ENCODE peak calls at places on chromosomes 4 and X, in eight cellular contexts. E is astrocyte of the spinal cord, D is NB4, F is fibroblast of pulmonary artery, W is thyroid gland, L is sigmoid colon, M is AG04450, P is right atrium auricular region. T is an unnamed sample.

GRCh38 chrX:101208152-101208905 is 11.3 kb upstream of the DRP2 start:
- DNase-seq in E (peak), D (no peak), F (peak), W (peak), L (no peak), M (no peak), P (no peak), T (no peak)

GRCh38 chr4:120144634-120145033 is 78.0 kb upstream of the MAD2L1 start:
- DNase-seq in E (no peak), D (no peak), F (no peak), W (no peak), L (no peak), M (no peak), P (no peak), T (no peak)

GRCh38 chr4:89001647-89002518 is 55.1 kb downstream of the FAM13A start:
- DNase-seq in E (no peak), D (no peak), F (no peak), W (no peak), L (no peak), M (no peak), P (no peak), T (no peak)

GRCh38 chrX:10199212-10199611 is 42.4 kb downstream of the CLCN4 start:
- DNase-seq in E (no peak), D (peak), F (peak), W (peak), L (peak), M (no peak), P (no peak), T (no peak)

GRCh38 chrX:30741545-30741944 is 88.3 kb downstream of the GK start:
- DNase-seq in E (no peak), D (no peak), F (no peak), W (no peak), L (no peak), M (no peak), P (no peak), T (no peak)

GRCh38 chr4:59818656-59819055 is 1381.5 kb upstream of the ADGRL3 start:
- DNase-seq in E (peak), D (peak), F (no peak), W (no peak), L (no peak), M (no peak), P (no peak), T (no peak)

GRCh38 chr4:104524026-104524425 is 29.3 kb upstream of the CXXC4 start:
- DNase-seq in E (no peak), D (no peak), F (no peak), W (no peak), L (no peak), M (no peak), P (no peak), T (no peak)

GRCh38 chr4:141248029-141248428 is 27.3 kb downstream of the ZNF330 start:
- DNase-seq in E (peak), D (peak), F (peak), W (peak), L (no peak), M (peak), P (no peak), T (no peak)

GRCh38 chr4:154687840-154688239 is 56.0 kb upstream of the LRAT start:
- DNase-seq in E (no peak), D (no peak), F (no peak), W (no peak), L (no peak), M (no peak), P (no peak), T (no peak)

GRCh38 chrX:112834016-112834855 is 6.4 kb downstream of the AMOT start:
- DNase-seq in E (peak), D (no peak), F (peak), W (no peak), L (no peak), M (peak), P (no peak), T (no peak)

GRCh38 chrX:42176790-42177189 is 253.4 kb upstream of the CASK start:
- DNase-seq in E (no peak), D (no peak), F (no peak), W (no peak), L (no peak), M (no peak), P (no peak), T (no peak)

GRCh38 chr4:87506974-87507701 is 22.0 kb downstream of the SPARCL1 start:
- DNase-seq in E (peak), D (no peak), F (peak), W (no peak), L (no peak), M (peak), P (no peak), T (no peak)

GRCh38 chr4:118834960-118835895 is 698 bp downstream of the SEC24D start:
- DNase-seq in E (peak), D (peak), F (peak), W (peak), L (peak), M (peak), P (peak), T (peak)

GRCh38 chr4:185997287-185997686 is 71.7 kb upstream of the TLR3 start:
- DNase-seq in E (no peak), D (no peak), F (no peak), W (no peak), L (no peak), M (no peak), P (no peak), T (no peak)

GRCh38 chr4:157115613-157116340 is 39.8 kb downstream of the GLRB start:
- DNase-seq in E (peak), D (no peak), F (peak), W (no peak), L (no peak), M (no peak), P (no peak), T (no peak)

GRCh38 chr4:173057906-173058305 is 110.7 kb upstream of the GALNT7 start:
- DNase-seq in E (peak), D (no peak), F (peak), W (no peak), L (no peak), M (no peak), P (no peak), T (no peak)

GRCh38 chr4:2059726-2060577 is 825 bp downstream of the NAT8L start:
- DNase-seq in E (no peak), D (peak), F (no peak), W (peak), L (no peak), M (no peak), P (no peak), T (no peak)

GRCh38 chrX:130975947-130976346 is 72.9 kb upstream of the ENOX2 start:
- DNase-seq in E (peak), D (peak), F (peak), W (peak), L (no peak), M (peak), P (no peak), T (no peak)

GRCh38 chrX:33001107-33001506 is 210.2 kb downstream of the DMD start:
- DNase-seq in E (no peak), D (no peak), F (no peak), W (no peak), L (no peak), M (no peak), P (no peak), T (no peak)

GRCh38 chr4:15707363-15707715 is 4.5 kb downstream of the BST1 start:
- DNase-seq in E (no peak), D (no peak), F (no peak), W (no peak), L (no peak), M (no peak), P (no peak), T (no peak)

GRCh38 chrX:19514791-19515614 is at the start of gene MAP3K15:
- DNase-seq in E (no peak), D (peak), F (no peak), W (peak), L (no peak), M (no peak), P (no peak), T (no peak)

GRCh38 chrX:153681175-153681574 is 6.6 kb upstream of the SLC6A8 start:
- DNase-seq in E (no peak), D (no peak), F (no peak), W (no peak), L (peak), M (no peak), P (no peak), T (no peak)

GRCh38 chr4:85399270-85399669 is 75.7 kb upstream of the ARHGAP24 start:
- DNase-seq in E (peak), D (no peak), F (no peak), W (no peak), L (no peak), M (no peak), P (no peak), T (no peak)

GRCh38 chr4:156298230-156298629 is 344.6 kb upstream of the CTSO start:
- DNase-seq in E (peak), D (no peak), F (peak), W (no peak), L (peak), M (peak), P (no peak), T (no peak)

GRCh38 chrX:9341305-9342201 is 123.3 kb upstream of the TBL1X start:
- DNase-seq in E (peak), D (peak), F (peak), W (peak), L (peak), M (no peak), P (peak), T (no peak)

GRCh38 chr4:172786039-172786792 is 382.4 kb upstream of the GALNT7 start:
- DNase-seq in E (peak), D (no peak), F (peak), W (peak), L (no peak), M (no peak), P (no peak), T (no peak)

GRCh38 chr4:80189956-80190671 is 7.2 kb upstream of the PRDM8 start:
- DNase-seq in E (no peak), D (no peak), F (peak), W (no peak), L (no peak), M (no peak), P (no peak), T (no peak)

GRCh38 chrX:13898084-13898483 is 81.2 kb upstream of the GPM6B start:
- DNase-seq in E (no peak), D (peak), F (no peak), W (no peak), L (no peak), M (no peak), P (no peak), T (peak)
- TF ChIP-seq CTCF in E (no peak), D (peak), F (peak), W (no peak), L (no peak), M (peak), P (no peak), T (peak)

DNA sequence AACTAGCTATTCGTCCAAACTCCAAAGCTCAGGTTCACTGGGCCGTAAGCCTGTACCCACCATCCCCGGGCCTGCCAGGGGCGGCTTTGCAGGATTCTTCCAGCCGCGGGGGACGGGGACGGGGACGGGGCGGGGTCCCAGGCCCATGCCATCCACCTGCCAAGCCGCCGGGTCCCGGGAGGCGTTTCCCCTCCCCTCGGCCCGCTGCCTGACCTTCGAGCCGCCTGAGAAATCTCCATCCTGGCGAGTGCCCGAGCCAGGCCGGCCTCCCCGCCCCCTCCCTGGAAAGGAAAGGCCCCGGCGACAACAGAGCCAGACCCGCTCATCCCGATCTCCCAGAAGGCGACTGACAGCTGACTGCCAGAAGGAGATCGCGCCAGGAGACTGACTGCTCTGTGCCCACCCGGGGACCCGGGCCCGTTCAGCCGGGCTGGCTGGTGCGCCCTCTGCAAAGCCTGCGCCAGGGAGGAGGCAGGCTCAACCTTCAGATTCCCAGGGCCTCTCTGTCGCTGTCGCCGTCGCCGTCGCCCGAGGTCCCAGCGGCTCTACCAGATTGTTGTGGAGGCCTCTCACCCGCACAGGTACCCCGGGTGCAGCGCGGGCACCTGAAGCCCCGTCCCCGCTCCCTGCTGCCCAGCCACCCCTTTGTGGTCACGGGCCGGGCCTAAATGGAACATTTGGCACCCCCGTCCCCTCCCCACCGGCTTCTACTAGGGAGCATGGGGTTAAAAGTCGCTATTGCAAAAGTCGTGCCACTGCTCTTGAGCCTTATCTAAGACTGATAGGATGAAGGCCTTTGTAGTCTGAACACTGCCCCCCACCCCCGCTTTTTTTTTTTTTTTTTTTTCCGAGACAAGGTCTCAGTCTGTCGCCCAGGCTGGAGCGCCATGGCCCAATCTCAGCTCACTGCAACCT is at the start of gene RGN:
- DNase-seq in E (no peak), D (no peak), F (no peak), W (peak), L (no peak), M (no peak), P (no peak), T (no peak)
- H3K4me3 ChIP-seq in E (peak), D (no peak), F (peak), W (peak), L (peak), M (peak), P (peak), T (peak)

GRCh38 chrX:15930585-15930984 is 76.0 kb upstream of the AP1S2 start:
- DNase-seq in E (peak), D (peak), F (peak), W (no peak), L (no peak), M (peak), P (no peak), T (no peak)
- TF ChIP-seq CTCF in E (peak), D (no peak), F (peak), W (no peak), L (no peak), M (peak), P (no peak), T (no peak)

DNA sequence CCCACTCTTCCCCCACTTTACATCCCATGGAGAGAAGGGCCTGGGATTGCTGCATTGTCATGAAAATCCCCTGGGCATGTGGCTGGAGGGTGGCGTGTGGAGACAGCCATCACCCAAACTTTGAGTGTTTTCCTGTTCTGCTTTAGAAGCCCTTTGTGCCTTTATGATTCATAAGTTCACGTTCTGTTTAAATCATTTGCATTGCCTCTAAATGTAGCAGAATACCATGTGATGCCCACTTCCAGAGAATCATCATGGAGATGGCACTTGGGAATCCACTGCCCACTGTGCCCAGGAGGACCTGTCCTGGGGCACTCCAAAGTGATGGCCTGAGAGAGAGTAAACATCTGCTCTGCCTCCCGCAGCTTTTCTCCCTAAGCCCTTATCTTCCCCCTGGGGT is 52.8 kb downstream of the MED28 start:
- DNase-seq in E (no peak), D (no peak), F (no peak), W (no peak), L (no peak), M (no peak), P (no peak), T (no peak)
- H3K4me3 ChIP-seq in E (no peak), D (no peak), F (no peak), W (no peak), L (no peak), M (no peak), P (no peak), T (no peak)

DNA sequence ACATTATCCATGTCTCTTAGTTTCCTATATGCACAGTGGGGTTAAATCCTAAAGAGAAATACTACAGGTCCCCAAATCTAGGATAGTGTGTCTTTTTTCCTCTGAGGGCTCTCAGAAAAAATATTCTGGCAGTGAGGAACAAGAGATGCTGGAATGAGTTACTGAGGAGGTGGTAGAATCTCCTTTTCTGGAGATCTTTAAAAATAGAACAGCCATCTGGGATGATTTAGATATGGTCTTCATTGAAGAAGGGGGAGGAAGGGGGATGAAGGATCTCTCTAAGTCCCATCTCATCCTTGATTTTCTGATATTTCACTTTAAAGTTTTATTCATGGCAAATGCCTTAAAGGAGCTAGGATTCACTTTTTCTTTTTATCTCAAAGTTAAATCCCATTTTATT is 235.0 kb downstream of the MAML3 start:
- DNase-seq in E (no peak), D (no peak), F (no peak), W (no peak), L (no peak), M (no peak), P (no peak), T (no peak)
- TF ChIP-seq CTCF in E (no peak), D (no peak), F (no peak), W (no peak), L (no peak), M (no peak), P (no peak), T (no peak)

GRCh38 chr4:143348233-143349077 is 11.8 kb downstream of the GAB1 start:
- DNase-seq in E (no peak), D (no peak), F (no peak), W (no peak), L (no peak), M (no peak), P (no peak), T (no peak)

GRCh38 chr4:143352052-143352451 is 15.4 kb downstream of the GAB1 start:
- DNase-seq in E (peak), D (no peak), F (peak), W (no peak), L (no peak), M (no peak), P (no peak), T (no peak)

GRCh38 chr4:143353797-143354196 is 17.1 kb downstream of the GAB1 start:
- DNase-seq in E (no peak), D (no peak), F (no peak), W (no peak), L (no peak), M (no peak), P (no peak), T (no peak)

GRCh38 chr4:143352720-143353119 is 16.0 kb downstream of the GAB1 start:
- DNase-seq in E (no peak), D (no peak), F (no peak), W (no peak), L (no peak), M (no peak), P (no peak), T (no peak)

DNA sequence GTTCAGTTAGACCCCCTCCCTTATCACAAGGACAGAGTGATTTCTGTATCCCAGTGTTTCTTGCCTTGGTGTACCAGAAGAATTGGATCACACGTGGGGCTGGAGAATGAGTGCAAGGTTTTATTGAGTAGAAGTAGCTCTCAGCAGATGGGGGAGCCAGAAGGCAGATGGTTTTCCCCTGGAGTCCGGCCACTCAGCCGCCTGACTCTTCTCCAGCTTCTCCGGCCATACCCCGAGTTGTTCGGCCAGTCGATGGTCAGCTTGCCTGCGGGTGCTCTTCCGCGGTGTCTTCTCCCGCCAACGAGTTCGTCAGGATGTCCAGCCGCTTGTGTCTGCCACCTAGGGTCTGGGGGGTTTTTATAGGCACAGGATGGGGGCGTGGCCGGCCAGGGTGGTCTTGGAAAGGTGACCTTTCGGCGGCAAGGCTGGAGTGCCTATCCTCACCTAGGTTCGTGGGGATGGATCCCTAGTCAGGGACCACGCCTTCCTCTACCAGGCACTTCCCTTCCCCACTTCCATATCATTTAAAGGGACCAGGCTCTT is 14.5 kb downstream of the GAB1 start:
- DNase-seq in E (no peak), D (no peak), F (no peak), W (no peak), L (no peak), M (no peak), P (no peak), T (no peak)
- H3K4me3 ChIP-seq in E (no peak), D (no peak), F (no peak), W (no peak), L (no peak), M (no peak), P (no peak), T (no peak)

GRCh38 chr4:8238515-8239053 is 31.0 kb upstream of the HTRA3 start:
- DNase-seq in E (no peak), D (no peak), F (no peak), W (no peak), L (no peak), M (no peak), P (no peak), T (no peak)
- TF ChIP-seq CTCF in E (peak), D (peak), F (peak), W (no peak), L (no peak), M (peak), P (no peak), T (peak)

DNA sequence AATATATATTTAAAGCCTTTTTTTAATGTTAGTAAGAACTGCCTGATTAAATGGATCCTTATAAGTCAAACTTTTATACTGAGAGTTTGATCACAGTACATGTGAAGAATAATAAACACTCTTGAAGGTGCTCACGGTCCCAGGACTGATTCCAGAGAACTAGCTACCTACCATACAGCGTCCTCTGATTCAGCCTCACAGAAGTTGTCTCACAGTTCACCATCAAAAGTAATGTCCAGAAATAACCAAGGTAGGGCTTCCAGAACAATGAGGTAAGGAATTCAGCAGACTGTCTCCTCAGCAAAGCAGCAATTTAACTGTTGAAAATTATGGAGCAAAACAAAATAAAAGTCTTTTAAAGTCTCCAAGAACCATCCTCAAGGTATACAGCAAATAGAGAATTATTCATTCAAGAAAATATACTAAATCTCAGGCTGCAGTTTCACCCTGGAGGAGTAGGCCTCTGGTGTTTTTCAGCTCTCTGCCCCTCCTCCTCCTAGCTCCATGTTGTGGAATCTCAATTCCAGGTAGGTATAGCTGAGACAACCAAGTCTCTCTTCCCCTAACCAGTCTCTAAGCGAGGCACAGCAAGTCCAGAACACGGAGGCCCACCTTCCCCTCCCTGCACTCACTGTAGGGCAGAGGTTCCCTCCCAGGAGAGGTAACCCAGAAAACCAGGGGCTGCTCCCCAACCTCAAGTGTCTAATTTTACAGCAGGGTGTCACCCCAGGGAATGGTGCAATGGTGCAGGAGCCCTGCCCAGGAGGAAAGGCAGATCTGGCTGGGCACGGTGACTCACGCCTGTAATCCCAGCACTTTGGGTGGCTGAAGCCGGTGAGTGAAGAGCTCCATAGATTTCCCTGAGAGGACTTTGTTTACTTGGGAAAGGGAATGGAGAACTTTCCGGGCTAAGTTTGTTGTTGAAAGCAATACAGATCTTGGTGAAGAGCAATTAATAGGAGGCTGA is 28.6 kb downstream of the FAM241A start:
- DNase-seq in E (no peak), D (peak), F (no peak), W (no peak), L (no peak), M (no peak), P (no peak), T (no peak)
- H3K4me3 ChIP-seq in E (no peak), D (no peak), F (no peak), W (no peak), L (no peak), M (no peak), P (no peak), T (no peak)

T was measured in thoracic aorta.